ENCODE peak calls at places on chromosomes 16 and 17, in four cellular contexts. B is HepG2, A is GM12878, M is GM12892. W is an unnamed sample.
A peak's percentile ranks its signal among the peaks of the same experiment; 100 is the strongest.

GRCh38 chr17:4499431-4500187 is 928 bp downstream of the SPNS2 start:
- DNase-seq in A (no peak), M (no peak), B (no peak), W (no peak)

GRCh38 chr16:7303014-7303676 is 29.5 kb upstream of the RBFOX1 start:
- DNase-seq in B (no peak), M (no peak), A (no peak), W (no peak)

GRCh38 chr16:62077998-62078397 is 41.8 kb upstream of the CDH8 start:
- DNase-seq in A (no peak), B (no peak), M (no peak), W (no peak)

GRCh38 chr16:30186782-30187555 is 3.6 kb downstream of the CORO1A start:
- DNase-seq in M (peak; percentile 50), A (peak; percentile 36), B (peak; percentile 41), W (no peak)

GRCh38 chr17:2189231-2189630 is 114.4 kb downstream of the SMG6 start:
- DNase-seq in B (no peak), A (no peak), M (no peak), W (no peak)

GRCh38 chr17:77323413-77324171 is 182.8 kb downstream of the SEC14L1 start:
- DNase-seq in M (no peak), A (no peak), B (no peak), W (no peak)

GRCh38 chr17:700504-701094 is 14.0 kb downstream of the VPS53 start:
- DNase-seq in A (no peak), M (peak; percentile 29), B (no peak), W (peak; percentile 22)

GRCh38 chr16:4610011-4611005 is 4.4 kb downstream of the UBALD1 start:
- DNase-seq in B (no peak), M (no peak), A (no peak), W (peak; percentile 25)

GRCh38 chr16:25106567-25107465 is 4.7 kb upstream of the LCMT1 start:
- DNase-seq in B (peak; percentile 90), A (no peak), M (peak; percentile 86), W (peak; percentile 81)

GRCh38 chr17:4850236-4850635 is 17.1 kb downstream of the MINK1 start:
- DNase-seq in M (no peak), B (no peak), A (no peak), W (no peak)

GRCh38 chr17:69637399-69638165 is 223.1 kb downstream of the MAP2K6 start:
- DNase-seq in M (no peak), A (no peak), B (no peak), W (no peak)

GRCh38 chr16:30473231-30474061 is 904 bp downstream of the ITGAL start:
- DNase-seq in A (no peak), B (no peak), M (peak; percentile 54), W (no peak)

GRCh38 chr16:66446737-66447136 is 19.6 kb downstream of the BEAN1 start:
- DNase-seq in B (no peak), M (no peak), A (no peak), W (no peak)

GRCh38 chr17:50060951-50061712 is 5.2 kb downstream of the ITGA3 start:
- DNase-seq in A (no peak), B (no peak), M (no peak), W (no peak)

GRCh38 chr16:49970818-49971431 is 54.1 kb upstream of the CNEP1R1 start:
- DNase-seq in A (no peak), B (no peak), M (no peak), W (no peak)

GRCh38 chr16:23187341-23187740 is 4.8 kb downstream of the SCNN1G start:
- DNase-seq in A (no peak), B (no peak), M (no peak), W (no peak)

GRCh38 chr16:20995711-20996110 is 95.1 kb downstream of the LYRM1 start:
- DNase-seq in A (no peak), B (no peak), M (no peak), W (no peak)

GRCh38 chr16:31460582-31461002 is 1.3 kb downstream of the ARMC5 start:
- DNase-seq in M (no peak), B (peak; percentile 54), A (no peak), W (no peak)

GRCh38 chr16:79156761-79157160 is 443.8 kb downstream of the MAF start:
- DNase-seq in B (no peak), M (no peak), A (no peak), W (no peak)

GRCh38 chr16:69190046-69190588 is 3.2 kb downstream of the SNTB2 start:
- DNase-seq in M (no peak), A (no peak), B (no peak), W (no peak)

GRCh38 chr16:27840311-27841060 is 223.0 kb downstream of the GSG1L start:
- DNase-seq in A (no peak), B (no peak), M (no peak), W (no peak)

GRCh38 chr16:89706446-89707260 is 5.1 kb upstream of the SPATA2L start:
- DNase-seq in M (no peak), B (no peak), A (no peak), W (no peak)

GRCh38 chr16:87853411-87854052 is 15.8 kb downstream of the SLC7A5 start:
- DNase-seq in M (peak; percentile 92), B (peak; percentile 89), A (peak; percentile 57), W (peak; percentile 84)

GRCh38 chr16:87854053-87854906 is 15.0 kb downstream of the SLC7A5 start:
- DNase-seq in B (peak; percentile 86), A (no peak), M (no peak), W (no peak)

GRCh38 chr16:87854907-87855683 is 14.2 kb downstream of the SLC7A5 start:
- DNase-seq in M (no peak), B (no peak), A (no peak), W (no peak)

GRCh38 chr16:87856796-87857228 is 12.5 kb downstream of the SLC7A5 start:
- DNase-seq in M (no peak), B (peak; percentile 73), A (no peak), W (no peak)

DNA sequence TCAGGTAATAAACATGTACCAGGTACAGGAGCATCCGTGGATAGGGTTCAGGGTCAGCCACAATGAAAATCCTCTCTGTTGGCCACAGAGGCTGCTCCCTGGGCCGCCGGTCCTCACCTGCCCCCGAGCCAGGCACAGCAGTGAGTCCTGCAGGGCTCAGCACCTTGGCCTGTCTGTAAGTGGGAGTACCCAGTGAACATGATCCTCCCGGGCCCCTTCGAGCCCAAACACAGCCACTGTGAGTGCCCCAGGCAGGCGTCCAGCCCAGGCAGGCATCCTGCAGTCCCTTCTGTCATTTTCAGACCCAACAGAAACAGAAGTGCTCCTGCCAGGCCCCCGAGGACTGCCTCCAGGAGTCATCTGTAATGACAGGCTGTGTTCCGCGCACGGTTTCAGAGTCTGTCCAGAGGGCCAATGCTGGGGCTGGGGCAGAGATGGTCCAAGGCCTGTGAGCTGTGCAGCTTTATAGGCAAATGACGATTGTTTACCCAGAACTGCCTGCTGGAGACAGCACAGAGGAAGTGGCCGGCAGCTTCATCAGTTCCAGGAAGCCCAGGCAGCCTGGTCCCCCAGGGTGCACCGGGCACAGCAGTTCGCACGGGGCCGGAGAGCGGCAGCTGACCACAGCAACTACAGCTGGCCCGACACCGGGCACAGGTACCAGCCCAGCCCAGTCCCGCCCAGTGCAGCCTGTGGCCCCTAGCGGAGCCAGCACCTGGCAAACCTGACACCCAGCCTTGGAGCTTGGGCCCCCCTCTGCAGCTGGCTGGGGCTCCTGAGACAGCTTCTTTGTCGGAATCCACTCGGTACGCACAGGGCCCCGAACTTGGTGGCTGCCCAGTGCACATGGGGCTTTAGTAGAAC is 13.2 kb downstream of the SLC7A5 start:
- DNase-seq in M (peak; percentile 61), A (no peak), B (peak; percentile 83), W (no peak)
- TF ChIP-seq POLR2AphosphoS5 in M (no peak), A (no peak), B (peak; percentile 46), W (no peak)

GRCh38 chr16:84849751-84850150 is 30.0 kb downstream of the CRISPLD2 start:
- DNase-seq in B (no peak), A (no peak), M (no peak), W (no peak)

GRCh38 chr16:84851192-84852127 is 31.7 kb downstream of the CRISPLD2 start:
- DNase-seq in M (no peak), B (peak; percentile 94), A (no peak), W (no peak)

GRCh38 chr16:84848991-84849634 is 29.3 kb downstream of the CRISPLD2 start:
- DNase-seq in A (no peak), B (no peak), M (no peak), W (no peak)

GRCh38 chr16:84853534-84853933 is 33.7 kb downstream of the CRISPLD2 start:
- DNase-seq in B (no peak), A (no peak), M (peak; percentile 6), W (no peak)

GRCh38 chr16:84850714-84851113 is 30.9 kb downstream of the CRISPLD2 start:
- DNase-seq in M (no peak), B (no peak), A (no peak), W (no peak)
- TF ChIP-seq POLR2A in M (no peak), B (no peak), A (no peak), W (no peak)

DNA sequence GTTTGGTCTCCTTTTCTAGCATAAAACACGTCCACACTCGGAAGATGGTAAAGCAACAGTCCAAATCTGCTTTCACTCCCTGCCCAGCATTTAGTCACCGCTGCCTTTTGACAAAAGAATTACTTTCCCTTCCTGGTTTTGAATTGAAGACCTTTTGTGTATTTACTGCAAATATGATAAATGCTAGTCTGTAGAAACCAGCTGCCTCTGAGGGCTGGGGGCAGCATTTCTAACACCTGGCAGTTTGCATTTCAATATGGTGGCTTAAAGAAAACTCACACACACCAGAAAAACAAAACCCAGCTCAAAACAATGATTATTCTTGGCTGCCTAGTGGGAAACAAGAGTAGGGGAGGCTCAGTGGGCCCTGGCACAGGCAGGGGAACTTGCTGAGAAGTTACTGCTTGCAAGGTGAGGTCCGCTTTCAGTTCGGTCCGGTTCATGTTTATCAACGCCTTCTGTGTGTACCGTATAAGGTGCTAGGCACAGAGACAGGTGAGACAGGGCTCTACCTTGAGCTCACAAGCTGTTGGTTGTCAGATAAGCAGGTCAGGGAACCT is 57.0 kb downstream of the MSI2 start:
- DNase-seq in A (no peak), M (no peak), B (no peak), W (no peak)
- TF ChIP-seq TAF1 in A (no peak), M (no peak), B (no peak), W (no peak)

DNA sequence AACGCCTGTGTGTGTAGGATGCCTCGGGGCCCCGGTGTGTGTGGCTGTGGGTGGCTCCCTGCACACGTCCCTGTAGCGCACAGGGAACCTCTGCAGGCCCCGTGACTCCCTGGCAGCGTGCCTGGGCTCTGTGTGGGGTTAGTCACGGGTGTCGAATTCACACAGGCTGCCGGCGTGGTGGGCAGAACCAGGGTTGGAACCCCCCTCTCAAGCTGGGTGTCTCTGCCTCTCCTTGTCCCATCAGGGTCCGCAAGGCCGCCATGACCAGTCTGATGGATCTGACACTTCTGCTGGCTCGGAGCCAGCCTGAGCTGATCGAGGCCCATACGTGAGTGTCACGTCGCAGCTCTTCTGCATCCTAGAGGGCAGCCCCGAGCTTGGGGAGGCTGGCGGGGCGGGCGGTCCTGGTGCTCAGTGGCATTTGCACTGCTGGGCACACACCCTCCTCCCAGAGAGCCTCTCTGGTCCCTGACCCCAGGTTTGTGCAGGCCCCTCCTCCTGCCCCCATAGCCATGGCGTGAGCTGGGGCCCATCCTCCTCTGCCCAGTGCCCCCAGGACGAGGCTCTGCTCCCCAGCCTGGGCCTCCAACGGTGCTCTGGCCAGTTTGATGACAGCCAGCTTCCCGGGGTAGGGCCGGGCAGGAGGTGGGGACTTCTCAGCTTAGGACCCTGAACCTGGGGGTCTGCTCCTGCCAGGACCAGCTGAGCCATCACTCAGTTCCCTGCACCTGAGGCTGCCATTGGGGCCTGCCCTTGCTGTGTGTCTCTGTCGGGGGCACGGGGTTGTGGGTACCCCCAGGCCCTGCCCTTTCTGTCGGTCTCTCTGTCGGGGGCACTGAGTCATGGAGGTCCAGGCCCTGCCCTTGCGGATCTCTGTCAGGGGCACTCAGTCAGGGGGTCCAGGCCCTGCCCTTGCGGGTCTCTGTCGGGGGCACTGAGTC is 88.1 kb upstream of the ZNF750 start:
- DNase-seq in A (no peak), B (no peak), M (no peak), W (no peak)
- TF ChIP-seq POLR2AphosphoS5 in A (no peak), B (no peak), M (no peak), W (no peak)

GRCh38 chr17:47733414-47734288 is 615 bp downstream of the TBX21 start:
- DNase-seq in M (peak; percentile 27), A (no peak), B (no peak), W (peak; percentile 21)
- TF ChIP-seq POLR2A in M (no peak), A (no peak), B (no peak), W (no peak)

W was measured in GM12891.